ENCODE peak calls at places on chromosomes 6 and 20, in ten cellular contexts. E, O, M, G, X, K, W, J, Y and R are unnamed samples.

GRCh38 chr6:43572015-43572414 is 3.8 kb downstream of the XPO5 start:
- DNase-seq in Y (no peak), O (no peak), X (no peak), M (no peak), K (no peak), J (no peak), W (no peak), G (no peak), E (no peak), R (no peak)

GRCh38 chr6:106643061-106643460 is 13.7 kb downstream of the QRSL1 start:
- DNase-seq in J (no peak), G (no peak), W (no peak), E (no peak), X (no peak), O (no peak), Y (no peak), K (no peak), M (no peak), R (no peak)

GRCh38 chr6:170113141-170113540 is 177.7 kb downstream of the DLL1 start:
- DNase-seq in K (no peak), O (no peak), Y (no peak), W (no peak), E (no peak), G (peak; percentile 1), M (no peak), X (no peak), J (no peak), R (no peak)

GRCh38 chr20:63068711-63069367 is 62.1 kb upstream of the BHLHE23 start:
- DNase-seq in G (peak; percentile 45), M (no peak), J (no peak), O (no peak), Y (no peak), E (no peak), K (no peak), X (no peak), W (no peak), R (no peak)

GRCh38 chr20:31829731-31830130 is 10.6 kb downstream of the MYLK2 start:
- DNase-seq in E (no peak), X (no peak), W (no peak), J (no peak), K (no peak), O (no peak), G (no peak), M (no peak), Y (no peak), R (no peak)

GRCh38 chr20:35837577-35838195 is 65.9 kb downstream of the PHF20 start:
- DNase-seq in W (no peak), G (no peak), J (no peak), Y (no peak), M (no peak), K (no peak), O (no peak), E (no peak), X (no peak), R (no peak)

GRCh38 chr6:83536034-83536646 is 23.8 kb downstream of the PRSS35 start:
- DNase-seq in G (no peak), O (no peak), M (no peak), E (no peak), Y (peak; percentile 26), K (no peak), J (peak; percentile 9), X (peak; percentile 57), W (peak; percentile 39), R (no peak)

GRCh38 chr6:35601331-35602132 is 87.2 kb downstream of the FKBP5 start:
- DNase-seq in G (no peak), E (no peak), X (peak; percentile 13), K (peak; percentile 87), M (no peak), W (no peak), O (no peak), J (peak; percentile 57), Y (peak; percentile 56), R (no peak)

GRCh38 chr20:62321521-62321948 is 18.7 kb downstream of the ADRM1 start:
- DNase-seq in Y (no peak), J (no peak), O (no peak), K (no peak), X (no peak), M (no peak), G (no peak), W (peak; percentile 73), E (no peak), R (no peak)

GRCh38 chr6:162099685-162100084 is 627.9 kb downstream of the PRKN start:
- DNase-seq in J (no peak), K (peak; percentile 26), G (peak; percentile 74), E (no peak), O (no peak), W (no peak), X (peak; percentile 27), Y (no peak), M (no peak), R (no peak)

GRCh38 chr6:168157272-168158007 is 78.4 kb upstream of the FRMD1 start:
- DNase-seq in W (no peak), K (peak; percentile 37), X (no peak), E (peak; percentile 50), G (no peak), O (no peak), M (no peak), Y (no peak), J (no peak), R (no peak)

GRCh38 chr6:51027283-51028065 is 208.8 kb downstream of the TFAP2B start:
- DNase-seq in X (no peak), E (no peak), K (no peak), W (no peak), M (no peak), Y (no peak), J (no peak), G (no peak), O (no peak), R (no peak)

GRCh38 chr6:30922447-30922852 is 8.4 kb downstream of the VARS2 start:
- DNase-seq in M (no peak), X (no peak), Y (no peak), J (no peak), E (no peak), W (no peak), K (no peak), G (no peak), O (no peak), R (no peak)

GRCh38 chr6:52994789-52995078 is 350 bp downstream of the GSTA4 start:
- DNase-seq in W (no peak), O (peak; percentile 31), M (no peak), E (no peak), Y (peak; percentile 24), X (no peak), K (no peak), J (peak; percentile 11), G (peak; percentile 77), R (no peak)

GRCh38 chr6:106466211-106466610 is 105.7 kb downstream of the CRYBG1 start:
- DNase-seq in G (no peak), Y (no peak), W (no peak), E (no peak), K (no peak), J (no peak), O (no peak), X (no peak), M (no peak), R (no peak)

GRCh38 chr20:56409521-56409920 is 2.5 kb upstream of the CASS4 start:
- DNase-seq in K (no peak), O (no peak), M (no peak), Y (no peak), W (no peak), E (no peak), J (no peak), G (no peak), X (no peak), R (no peak)

GRCh38 chr6:6379573-6379972 is 59.1 kb upstream of the F13A1 start:
- DNase-seq in M (no peak), J (no peak), K (no peak), E (no peak), O (peak; percentile 3), X (no peak), W (peak; percentile 23), Y (no peak), G (no peak), R (no peak)

GRCh38 chr20:1185781-1186334 is 1.1 kb upstream of the TMEM74B start:
- DNase-seq in O (no peak), X (peak; percentile 59), E (peak; percentile 57), J (peak; percentile 24), K (no peak), W (peak; percentile 85), G (peak; percentile 76), M (peak; percentile 60), Y (peak; percentile 33), R (no peak)

GRCh38 chr6:56802570-56802969 is 152.3 kb upstream of the BEND6 start:
- DNase-seq in M (no peak), J (no peak), G (no peak), K (peak; percentile 61), E (peak; percentile 95), Y (no peak), W (no peak), X (no peak), O (peak; percentile 83), R (no peak)

GRCh38 chr20:48400009-48400408 is 427.8 kb downstream of the PREX1 start:
- DNase-seq in E (no peak), X (no peak), W (no peak), G (no peak), M (no peak), J (no peak), K (no peak), Y (no peak), O (no peak), R (no peak)

GRCh38 chr6:119350202-119351004 is 842 bp upstream of the MAN1A1 start:
- DNase-seq in M (peak; percentile 68), W (peak; percentile 59), Y (no peak), E (no peak), J (no peak), X (peak; percentile 37), K (no peak), G (no peak), O (no peak), R (no peak)

GRCh38 chr6:54892831-54893230 is 46.3 kb downstream of the FAM83B start:
- DNase-seq in G (no peak), X (no peak), E (no peak), K (no peak), W (no peak), Y (no peak), M (no peak), O (no peak), J (no peak), R (no peak)

GRCh38 chr20:24738981-24739633 is 210.0 kb upstream of the CST7 start:
- DNase-seq in X (no peak), G (no peak), J (no peak), M (no peak), W (peak; percentile 29), K (no peak), Y (no peak), O (no peak), E (no peak), R (no peak)

GRCh38 chr6:117270121-117270959 is 5.0 kb downstream of the VGLL2 start:
- DNase-seq in Y (no peak), W (no peak), E (no peak), O (no peak), M (peak; percentile 16), K (no peak), G (no peak), X (no peak), J (no peak), R (no peak)

GRCh38 chr6:163288915-163289314 is 125.6 kb upstream of the QKI start:
- DNase-seq in K (no peak), O (no peak), Y (no peak), M (no peak), X (no peak), J (no peak), E (no peak), G (no peak), W (no peak), R (no peak)

GRCh38 chr6:158376650-158377081 is 64.4 kb downstream of the TULP4 start:
- DNase-seq in O (no peak), K (no peak), Y (no peak), X (no peak), G (no peak), J (no peak), M (no peak), W (no peak), E (no peak), R (no peak)

GRCh38 chr6:84193140-84193708 is 34.2 kb downstream of the CEP162 start:
- DNase-seq in E (no peak), W (no peak), X (no peak), K (peak; percentile 12), O (no peak), M (no peak), G (no peak), J (no peak), Y (no peak), R (no peak)